ENCODE peak calls at places on chromosome 17, in nine cellular contexts. U is ACHN; O is activated naive CD8-positive, alpha-beta T cell treated with anti-CD3 and anti-CD28 coated beads, Interleukin-2, amount 50 U/mL, for 24 hours; T is neuronal stem cell; I is substantia nigra; W is WTC11; Q is dorsolateral prefrontal cortex; Z is iris pigment epithelial cell; Y is NT2/D1. H is an unnamed sample.

GRCh38 chr17:14201595-14201994 is 35.1 kb downstream of the CDRT15 start:
- DNase-seq in Z (peak; percentile 9), W (no peak), U (no peak), I (no peak), T (no peak), O (peak; percentile 41), Y (no peak), Q (no peak), H (no peak)

GRCh38 chr17:7685533-7686220 is 1.6 kb downstream of the TP53 start:
- DNase-seq in Q (peak; percentile 92), W (peak; percentile 95), U (peak; percentile 97), Z (peak; percentile 96), I (peak; percentile 80), T (no peak), Y (peak; percentile 65), O (peak; percentile 91), H (peak; percentile 84)

GRCh38 chr17:7767425-7768021 is 50.0 kb downstream of the DNAH2 start:
- DNase-seq in I (no peak), Z (peak; percentile 43), Y (no peak), T (no peak), O (no peak), U (no peak), Q (no peak), W (no peak), H (no peak)

GRCh38 chr17:68439656-68440290 is 17.5 kb downstream of the WIPI1 start:
- DNase-seq in T (no peak), W (no peak), Y (no peak), Q (no peak), O (no peak), Z (no peak), I (no peak), U (no peak), H (no peak)

GRCh38 chr17:21098934-21099687 is 27.7 kb upstream of the DHRS7B start:
- DNase-seq in O (peak; percentile 74), U (peak; percentile 87), I (no peak), Q (peak; percentile 65), Y (peak; percentile 77), W (peak; percentile 81), T (peak; percentile 83), Z (peak; percentile 81), H (peak; percentile 41)

GRCh38 chr17:7650509-7651096 is at the start of gene ATP1B2:
- DNase-seq in W (peak; percentile 96), I (peak; percentile 31), U (peak; percentile 57), Y (peak; percentile 74), Z (peak; percentile 23), O (peak; percentile 70), Q (peak; percentile 62), T (peak; percentile 89), H (peak; percentile 90)

GRCh38 chr17:18323007-18323406 is 7.9 kb downstream of the SMCR8 start:
- DNase-seq in Q (no peak), W (no peak), U (no peak), Y (no peak), I (no peak), T (no peak), Z (no peak), O (no peak), H (no peak)

GRCh38 chr17:76446449-76447231 is 6.3 kb downstream of the UBE2O start:
- DNase-seq in Z (peak; percentile 91), W (no peak), Y (no peak), T (no peak), U (peak; percentile 93), O (no peak), Q (no peak), I (no peak), H (no peak)

GRCh38 chr17:49358638-49359247 is 3.3 kb downstream of the ZNF652 start:
- DNase-seq in Z (no peak), I (no peak), Q (no peak), Y (no peak), U (no peak), O (no peak), W (no peak), T (no peak), H (no peak)